ENCODE peak calls at places on chromosomes 12 and 14, in eight cellular contexts. S, Y, W, B, D, V, L and J are unnamed samples.

GRCh38 chr12:52673216-52673615 is 7.0 kb downstream of the KRT1 start:
- DNase-seq in D (no peak), L (peak), W (no peak), S (no peak), B (no peak), V (no peak), Y (no peak), J (no peak)

GRCh38 chr12:7136071-7136470 is 5.9 kb downstream of the CLSTN3 start:
- DNase-seq in B (no peak), L (no peak), W (no peak), Y (no peak), D (no peak), V (no peak), S (no peak), J (no peak)

GRCh38 chr12:94938583-94938982 is 64.9 kb downstream of the NDUFA12 start:
- DNase-seq in Y (no peak), S (no peak), D (no peak), W (no peak), L (no peak), B (no peak), V (no peak), J (no peak)

GRCh38 chr12:87848248-87848868 is 180.8 kb downstream of the C12orf50 start:
- DNase-seq in S (peak), Y (no peak), B (peak), L (peak), D (no peak), V (peak), W (peak), J (no peak)

GRCh38 chr12:51721281-51721940 is 127.1 kb downstream of the FIGNL2 start:
- DNase-seq in W (no peak), V (no peak), L (no peak), S (peak), Y (peak), D (peak), B (no peak), J (peak)

GRCh38 chr14:80278293-80279037 is 67.2 kb upstream of the DIO2 start:
- DNase-seq in Y (no peak), L (peak), D (no peak), V (no peak), S (no peak), W (no peak), B (no peak), J (no peak)

GRCh38 chr12:30796891-30797371 is 42.2 kb upstream of the CAPRIN2 start:
- DNase-seq in D (peak), Y (no peak), B (peak), W (peak), V (no peak), L (peak), S (no peak), J (no peak)

GRCh38 chr12:101243616-101244015 is 33.6 kb upstream of the SLC5A8 start:
- DNase-seq in S (no peak), V (no peak), L (no peak), Y (no peak), W (no peak), D (no peak), B (no peak), J (no peak)

GRCh38 chr12:84276215-84276614 is 636.4 kb downstream of the SLC6A15 start:
- DNase-seq in B (no peak), S (no peak), D (no peak), L (no peak), Y (no peak), W (no peak), V (no peak), J (no peak)

GRCh38 chr12:89694542-89694941 is 14.1 kb downstream of the ATP2B1 start:
- DNase-seq in W (no peak), L (no peak), B (no peak), S (no peak), V (no peak), D (no peak), Y (no peak), J (no peak)

GRCh38 chr12:54937929-54938328 is 46.6 kb downstream of the TESPA1 start:
- DNase-seq in B (no peak), S (no peak), W (no peak), Y (no peak), V (no peak), D (no peak), L (no peak), J (no peak)

GRCh38 chr14:55665067-55665700 is 85.2 kb downstream of the KTN1 start:
- DNase-seq in Y (no peak), V (no peak), B (no peak), S (no peak), W (no peak), L (no peak), D (no peak), J (no peak)

GRCh38 chr14:85688024-85688423 is 158.1 kb downstream of the FLRT2 start:
- DNase-seq in S (no peak), Y (no peak), D (no peak), V (no peak), L (no peak), W (peak), B (no peak), J (no peak)

GRCh38 chr14:30223966-30224365 is 296.3 kb upstream of the PRKD1 start:
- DNase-seq in Y (no peak), L (no peak), V (no peak), S (no peak), D (no peak), B (peak), W (peak), J (no peak)

GRCh38 chr12:59382678-59383425 is 213.0 kb upstream of the SLC16A7 start:
- DNase-seq in L (no peak), S (no peak), V (no peak), Y (no peak), D (no peak), W (peak), B (no peak), J (no peak)

GRCh38 chr12:95169368-95169767 is 47.9 kb downstream of the FGD6 start:
- DNase-seq in B (peak), D (no peak), S (no peak), Y (no peak), W (peak), L (peak), V (no peak), J (no peak)

GRCh38 chr12:105204127-105204526 is 31.8 kb downstream of the APPL2 start:
- DNase-seq in L (no peak), S (no peak), V (no peak), Y (no peak), W (no peak), B (no peak), D (no peak), J (no peak)

GRCh38 chr14:73713206-73713803 is 879 bp downstream of the PNMA1 start:
- DNase-seq in D (peak), W (no peak), Y (no peak), L (no peak), S (no peak), B (no peak), V (no peak), J (no peak)

GRCh38 chr12:95608252-95609033 is 57.2 kb upstream of the USP44 start:
- DNase-seq in Y (peak), B (peak), S (no peak), W (peak), V (no peak), L (peak), D (no peak), J (no peak)

GRCh38 chr12:29681370-29681769 is 102.4 kb downstream of the TMTC1 start:
- DNase-seq in B (no peak), Y (no peak), W (peak), S (no peak), V (no peak), L (no peak), D (no peak), J (no peak)

GRCh38 chr14:55968741-55969140 is 149.5 kb upstream of the PELI2 start:
- DNase-seq in B (no peak), S (no peak), L (no peak), V (no peak), D (no peak), Y (no peak), W (peak), J (no peak)

GRCh38 chr12:1657616-1658167 is 28.7 kb downstream of the WNT5B start:
- DNase-seq in Y (no peak), B (no peak), L (no peak), W (no peak), D (no peak), S (no peak), V (no peak), J (no peak)

GRCh38 chr12:109460538-109460937 is 16.6 kb downstream of the KCTD10 start:
- DNase-seq in S (no peak), V (no peak), D (no peak), Y (no peak), W (no peak), B (no peak), L (no peak), J (no peak)

GRCh38 chr12:110249716-110250225 is 31.3 kb upstream of the ATP2A2 start:
- DNase-seq in W (no peak), D (no peak), V (no peak), S (no peak), L (peak), B (peak), Y (no peak), J (no peak)

GRCh38 chr12:93645702-93646101 is 31.5 kb upstream of the CRADD start:
- DNase-seq in V (no peak), Y (no peak), S (no peak), W (peak), B (no peak), D (no peak), L (no peak), J (no peak)

GRCh38 chr12:9795945-9796344 is 31.3 kb upstream of the KLRF1 start:
- DNase-seq in B (no peak), S (no peak), D (no peak), W (no peak), L (no peak), Y (no peak), V (no peak), J (no peak)

GRCh38 chr12:93514853-93515252 is 47.5 kb downstream of the MRPL42 start:
- DNase-seq in L (no peak), V (no peak), B (no peak), S (no peak), D (no peak), W (peak), Y (no peak), J (no peak)

GRCh38 chr14:74401504-74402241 is 24.3 kb downstream of the SYNDIG1L start:
- DNase-seq in V (peak), S (peak), W (no peak), L (no peak), B (peak), Y (no peak), D (peak), J (peak)

GRCh38 chr12:21773263-21773741 is 1.2 kb downstream of the KCNJ8 start:
- DNase-seq in V (peak), W (peak), B (no peak), D (peak), S (peak), L (peak), Y (peak), J (no peak)

GRCh38 chr14:91068642-91069041 is 8.2 kb upstream of the RPS6KA5 start:
- DNase-seq in D (no peak), Y (no peak), B (no peak), L (no peak), W (no peak), V (no peak), S (no peak), J (no peak)

GRCh38 chr14:43981135-43981787 is 525.8 kb downstream of the FSCB start:
- DNase-seq in S (no peak), V (no peak), D (no peak), W (no peak), B (no peak), L (no peak), Y (no peak), J (no peak)

GRCh38 chr12:116717466-116718457 is 20.1 kb downstream of the SPRING1 start:
- DNase-seq in L (no peak), S (no peak), W (no peak), V (no peak), Y (peak), D (no peak), B (no peak), J (no peak)

GRCh38 chr14:104891664-104892500 is 26.8 kb downstream of the CEP170B start:
- DNase-seq in Y (peak), V (no peak), L (no peak), S (no peak), B (no peak), D (no peak), W (no peak), J (peak)

GRCh38 chr12:94534278-94534677 is 74.6 kb upstream of the CEP83 start:
- DNase-seq in W (no peak), D (no peak), B (no peak), L (no peak), Y (no peak), S (no peak), V (no peak), J (no peak)

GRCh38 chr14:73731111-73731510 is 16.9 kb upstream of the PNMA1 start:
- DNase-seq in V (no peak), Y (no peak), L (no peak), W (no peak), D (no peak), S (no peak), B (no peak), J (no peak)

DNA sequence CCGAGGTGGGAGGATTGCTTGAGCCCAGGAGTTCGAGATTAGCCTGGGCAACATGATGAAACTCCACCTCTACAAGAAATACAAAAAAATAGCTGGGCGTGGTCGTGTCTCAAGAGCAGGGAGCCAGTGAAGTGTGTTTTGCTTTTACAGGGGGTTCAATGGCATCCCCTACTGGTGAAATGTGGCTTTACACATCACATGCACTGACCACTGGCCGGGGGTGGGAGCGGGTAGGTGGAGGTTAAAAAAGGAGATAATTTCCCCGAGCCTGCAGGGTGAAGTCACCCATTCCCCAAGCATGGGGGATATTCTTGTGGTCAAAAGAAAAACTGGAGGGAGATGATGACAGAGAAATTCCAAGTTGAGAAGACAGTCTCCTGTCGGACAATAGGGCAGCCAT is 63.6 kb upstream of the PWP1 start:
- DNase-seq in W (peak), Y (no peak), V (peak), L (peak), D (no peak), B (no peak), S (peak), J (no peak)
- TF ChIP-seq CTCF in W (peak), Y (peak), V (peak), L (peak), D (peak), B (peak), S (peak), J (peak)

DNA sequence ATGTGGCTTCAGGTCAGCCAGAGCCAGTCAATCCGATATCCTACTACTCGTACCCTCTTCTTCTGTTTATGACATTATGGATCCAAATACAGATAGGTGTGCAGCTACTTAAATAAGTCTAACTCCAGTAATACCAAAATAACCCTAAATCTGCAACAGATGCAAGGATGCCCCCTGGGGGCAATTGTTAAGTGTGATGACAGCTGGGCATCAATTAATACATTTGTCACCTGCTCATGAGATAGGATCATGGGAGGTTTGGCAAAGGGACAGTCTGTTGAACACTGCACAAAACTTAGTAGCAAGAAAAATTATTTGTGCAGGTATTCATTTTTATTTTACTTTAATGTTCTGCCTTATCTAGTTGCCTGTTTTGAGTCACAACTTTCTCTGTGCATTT is 83.2 kb downstream of the SLC38A6 start:
- DNase-seq in V (no peak), S (no peak), Y (no peak), W (no peak), B (no peak), D (no peak), L (no peak), J (no peak)
- TF ChIP-seq CTCF in V (no peak), S (no peak), Y (no peak), W (no peak), B (no peak), D (no peak), L (peak), J (peak)

GRCh38 chr12:12376636-12377448 is 20.0 kb downstream of the BORCS5 start:
- DNase-seq in W (peak), L (peak), S (peak), Y (no peak), D (no peak), V (no peak), B (no peak), J (peak)
- TF ChIP-seq CTCF in W (peak), L (peak), S (peak), Y (peak), D (peak), V (peak), B (peak), J (peak)

GRCh38 chr12:3553681-3554546 is 62.9 kb downstream of the PRMT8 start:
- DNase-seq in L (no peak), D (no peak), B (no peak), Y (no peak), W (no peak), S (no peak), V (no peak), J (no peak)
- TF ChIP-seq CTCF in L (no peak), D (no peak), B (no peak), Y (no peak), W (no peak), S (no peak), V (peak), J (no peak)

GRCh38 chr12:67222302-67222701 is 46.9 kb upstream of the CAND1 start:
- DNase-seq in S (no peak), V (no peak), W (peak), D (no peak), B (peak), Y (no peak), L (peak), J (no peak)
- TF ChIP-seq CTCF in S (no peak), V (peak), W (peak), D (peak), B (peak), Y (peak), L (peak), J (peak)

GRCh38 chr14:38696925-38697324 is 406.1 kb downstream of the SEC23A start:
- DNase-seq in W (no peak), D (no peak), B (no peak), L (no peak), V (no peak), S (no peak), Y (no peak), J (no peak)

DNA sequence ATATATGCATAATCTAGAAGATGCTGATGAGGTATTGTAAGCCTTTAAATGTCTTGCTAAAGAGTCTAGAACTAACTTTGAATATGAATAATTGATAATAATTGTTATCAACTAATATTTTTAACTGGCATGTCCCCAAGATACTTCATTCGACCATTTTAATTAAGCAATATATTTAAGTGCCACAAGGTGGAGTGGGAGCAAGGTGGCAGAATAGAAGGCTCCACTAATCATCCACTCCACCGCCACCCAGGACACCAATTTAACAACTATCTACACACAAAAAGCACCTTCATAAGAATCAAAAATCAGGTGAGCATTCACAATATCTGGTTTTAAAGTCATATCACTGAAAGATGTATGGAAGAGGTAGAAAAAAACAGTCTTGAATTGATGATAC is 409.6 kb downstream of the SEC23A start:
- DNase-seq in B (no peak), D (no peak), W (no peak), Y (no peak), L (no peak), S (no peak), V (no peak), J (no peak)
- TF ChIP-seq CTCF in B (no peak), D (no peak), W (no peak), Y (no peak), L (no peak), S (no peak), V (peak), J (no peak)

GRCh38 chr12:68067762-68068376 is 78.6 kb downstream of the IFNG-AS1 start:
- DNase-seq in L (peak), B (no peak), V (no peak), W (peak), Y (no peak), D (no peak), S (no peak), J (no peak)
- TF ChIP-seq CTCF in L (no peak), B (peak), V (peak), W (peak), Y (no peak), D (no peak), S (peak), J (peak)

GRCh38 chr14:106134901-106135300 is 608.5 kb downstream of the TMEM121 start:
- DNase-seq in B (no peak), V (no peak), L (no peak), S (no peak), D (no peak), Y (no peak), W (no peak), J (no peak)

GRCh38 chr14:106129274-106129673 is 602.9 kb downstream of the TMEM121 start:
- DNase-seq in Y (no peak), S (no peak), D (no peak), W (no peak), L (no peak), V (no peak), B (no peak), J (peak)
- TF ChIP-seq CTCF in Y (no peak), S (peak), D (no peak), W (no peak), L (no peak), V (no peak), B (no peak), J (peak)

DNA sequence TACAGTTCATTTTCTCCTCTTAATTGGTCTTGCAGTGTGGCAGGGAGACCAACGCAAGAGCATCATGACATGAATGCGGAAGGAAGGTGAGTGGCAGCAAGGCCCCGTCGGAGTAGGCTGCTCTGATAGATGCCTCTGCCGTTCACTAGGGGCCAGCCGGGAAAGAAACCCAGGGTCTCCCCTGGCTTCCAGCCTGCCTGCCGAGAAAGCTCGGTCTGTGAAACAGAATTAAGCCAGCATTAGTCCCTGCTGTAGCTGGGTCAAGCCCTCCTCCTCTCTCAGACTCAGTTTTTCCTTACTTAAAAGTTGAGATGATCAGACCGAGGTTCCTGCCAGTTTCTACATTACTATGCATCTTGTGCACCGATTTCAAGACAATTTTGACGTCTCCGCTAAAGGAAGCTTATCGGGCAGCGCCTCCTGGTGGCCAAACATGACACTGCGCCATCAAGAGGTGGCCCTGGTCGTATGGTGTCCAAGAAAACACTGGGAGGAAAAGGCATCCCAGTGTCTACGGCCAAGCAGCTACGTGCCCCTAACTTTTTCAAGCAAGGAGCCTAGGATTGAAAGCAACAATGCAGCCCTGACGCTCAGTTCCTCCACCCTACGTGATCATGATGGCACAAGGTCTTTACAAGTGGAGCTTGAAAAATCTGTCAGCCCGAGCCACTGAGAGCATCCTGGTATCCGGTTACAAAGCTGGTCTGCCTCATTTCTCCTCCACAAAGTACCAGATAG is 131.6 kb downstream of the KSR2 start:
- DNase-seq in S (peak), W (peak), Y (peak), V (peak), D (peak), B (peak), L (peak), J (peak)
- TF ChIP-seq CTCF in S (peak), W (peak), Y (peak), V (peak), D (peak), B (peak), L (peak), J (peak)

DNA sequence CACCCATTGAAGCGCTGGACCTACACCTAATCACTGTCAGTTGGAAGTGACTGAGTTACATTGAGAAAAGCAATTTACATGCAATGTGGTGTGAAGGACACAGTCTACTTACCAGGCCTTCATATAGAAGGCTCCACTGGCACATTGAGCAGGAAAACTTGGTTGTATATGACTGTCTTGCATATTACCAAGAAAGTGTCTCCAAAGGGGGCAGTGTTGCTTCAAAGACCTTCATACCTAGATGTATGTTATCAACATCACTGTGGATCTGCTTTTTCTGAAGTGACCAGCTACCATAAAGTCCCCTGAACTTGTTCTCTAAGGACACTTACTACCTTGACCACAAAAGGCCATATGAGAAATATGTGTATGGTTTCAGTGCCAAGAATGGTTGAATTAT is 64.1 kb downstream of the NELL2 start:
- DNase-seq in L (peak), Y (no peak), W (peak), B (no peak), V (no peak), S (no peak), D (no peak), J (no peak)
- TF ChIP-seq CTCF in L (no peak), Y (no peak), W (no peak), B (no peak), V (peak), S (peak), D (no peak), J (peak)